ENCODE peak calls at places on chromosomes 3 and 15, in four cellular contexts. S, C, X and J are unnamed samples.

GRCh38 chr3:31253782-31254181 is 278.9 kb upstream of the STT3B start:
- DNase-seq in C (no peak), S (no peak), X (no peak), J (no peak)

GRCh38 chr3:128175768-128176167 is 22.5 kb downstream of the EEFSEC start:
- DNase-seq in X (no peak), C (no peak), S (no peak), J (no peak)

GRCh38 chr3:54240-54639 is 142.3 kb upstream of the CHL1 start:
- DNase-seq in S (no peak), C (no peak), X (no peak), J (no peak)

GRCh38 chr3:9916734-9917680 is at the start of gene IL17RC:
- DNase-seq in C (no peak), X (peak), S (peak), J (peak)

GRCh38 chr3:44764248-44764647 is 2.7 kb downstream of the KIF15 start:
- DNase-seq in C (no peak), S (no peak), X (no peak), J (no peak)

GRCh38 chr15:89489376-89489775 is 7.0 kb downstream of the RHCG start:
- DNase-seq in C (no peak), S (no peak), X (no peak), J (no peak)

GRCh38 chr3:179069762-179070390 is 1.7 kb downstream of the ZMAT3 start:
- DNase-seq in X (no peak), C (no peak), S (no peak), J (no peak)

GRCh38 chr15:92391640-92392039 is 2.0 kb upstream of the ST8SIA2 start:
- DNase-seq in C (no peak), X (no peak), S (no peak), J (peak)

GRCh38 chr3:27545061-27545460 is 60.9 kb upstream of the SLC4A7 start:
- DNase-seq in S (no peak), C (no peak), X (no peak), J (no peak)

GRCh38 chr3:58274027-58274614 is 31.9 kb upstream of the RPP14 start:
- DNase-seq in S (peak), X (no peak), C (no peak), J (no peak)

GRCh38 chr3:39401983-39402382 is 4.5 kb upstream of the RPSA start:
- DNase-seq in S (no peak), X (no peak), C (no peak), J (no peak)

GRCh38 chr3:138600341-138600740 is 6.3 kb upstream of the CEP70 start:
- DNase-seq in C (no peak), S (no peak), X (no peak), J (no peak)

GRCh38 chr3:72969766-72970165 is 26.8 kb upstream of the PPP4R2 start:
- DNase-seq in C (no peak), S (no peak), X (no peak), J (no peak)

GRCh38 chr3:136332776-136333175 is 82.6 kb downstream of the PCCB start:
- DNase-seq in C (no peak), X (no peak), S (no peak), J (no peak)

GRCh38 chr15:98775498-98776230 is 127.3 kb downstream of the IGF1R start:
- DNase-seq in C (no peak), X (no peak), S (no peak), J (no peak)

GRCh38 chr3:56137406-56137805 is 330.9 kb downstream of the ERC2 start:
- DNase-seq in X (no peak), C (no peak), S (no peak), J (no peak)

GRCh38 chr3:127406309-127407025 is 118.6 kb upstream of the PRR20G start:
- DNase-seq in X (peak), C (no peak), S (no peak), J (no peak)

GRCh38 chr3:10518506-10519150 is 13.2 kb upstream of the ATP2B2 start:
- DNase-seq in X (no peak), C (no peak), S (no peak), J (no peak)

GRCh38 chr15:41105348-41106334 is 10.4 kb downstream of the INO80 start:
- DNase-seq in X (no peak), C (no peak), S (no peak), J (no peak)

GRCh38 chr3:198030125-198030524 is 70.1 kb downstream of the LMLN start:
- DNase-seq in X (no peak), S (no peak), C (no peak), J (no peak)

DNA sequence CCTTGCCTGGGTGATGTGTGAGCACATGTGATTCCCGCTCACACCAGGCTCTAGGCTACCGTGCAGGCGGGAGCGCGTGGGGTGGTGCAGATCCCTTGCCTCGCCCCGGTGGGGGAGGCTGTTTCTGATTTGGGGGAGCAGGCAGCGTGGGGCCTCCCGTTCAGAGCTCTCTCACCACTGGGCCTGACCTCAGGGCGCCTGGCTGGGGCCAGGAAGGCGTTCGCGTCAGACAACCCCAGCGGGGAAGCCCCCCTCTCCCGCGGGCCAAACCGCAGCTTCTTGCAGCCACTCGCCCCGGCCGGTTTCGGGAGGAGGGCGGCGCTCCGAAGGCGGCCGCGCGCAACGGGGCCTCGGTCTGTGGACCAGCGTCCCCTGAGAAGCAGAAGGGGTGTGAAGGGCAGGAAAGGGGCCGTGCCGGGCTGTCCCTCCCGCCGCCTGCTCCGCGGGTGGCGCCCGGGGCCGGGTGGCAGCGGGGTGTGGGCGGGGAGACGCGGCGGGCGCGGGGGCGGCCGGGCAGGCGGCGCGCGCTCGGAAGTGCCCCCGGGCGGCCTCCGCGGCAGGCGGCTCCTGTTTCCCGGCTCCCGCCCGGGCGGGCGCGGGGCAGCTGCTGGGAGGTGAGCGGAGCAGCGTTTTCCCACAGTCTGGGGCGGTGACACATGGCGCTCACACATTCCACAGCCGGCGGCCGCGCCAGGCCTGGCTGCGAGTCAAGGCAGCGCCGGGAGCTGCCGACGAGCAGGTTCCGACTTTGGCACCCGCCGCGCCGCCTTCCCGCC is 65.1 kb upstream of the HES1 start:
- DNase-seq in S (peak), C (peak), X (peak), J (peak)
- TF ChIP-seq CTCF in S (no peak), C (no peak), X (no peak), J (no peak)

GRCh38 chr3:148815316-148815715 is 12.3 kb upstream of the CPB1 start:
- DNase-seq in S (no peak), C (no peak), X (no peak), J (no peak)
- TF ChIP-seq CTCF in S (no peak), C (no peak), X (no peak), J (no peak)

GRCh38 chr15:51971353-51972133 is at the start of gene LEO1:
- DNase-seq in X (peak), C (peak), S (peak), J (peak)
- TF ChIP-seq CTCF in X (no peak), C (peak), S (no peak), J (peak)

GRCh38 chr3:155859859-155860258 is 5.6 kb upstream of the SLC33A1 start:
- DNase-seq in S (no peak), X (no peak), C (no peak), J (no peak)
- TF ChIP-seq CTCF in S (no peak), X (no peak), C (peak), J (peak)